ENCODE peak calls at places on chromosomes 13 and 19, in seven cellular contexts. K, X, B, Z, Q, U and D are unnamed samples.

GRCh38 chr13:100465558-100465957 is 123.0 kb downstream of the GGACT start:
- DNase-seq in B (no peak), U (no peak), X (no peak), Q (no peak), K (no peak), Z (no peak), D (no peak)

GRCh38 chr19:51735759-51736449 is 12.1 kb upstream of the HAS1 start:
- DNase-seq in B (peak; percentile 68), X (peak; percentile 26), Q (peak; percentile 3), K (peak; percentile 50), U (peak; percentile 83), Z (peak; percentile 98), D (no peak)

GRCh38 chr19:4878491-4878968 is 11.1 kb upstream of the PLIN3 start:
- DNase-seq in X (no peak), Q (no peak), U (no peak), K (no peak), Z (no peak), B (no peak), D (no peak)

GRCh38 chr19:38114651-38115050 is 109.4 kb downstream of the DPF1 start:
- DNase-seq in Q (no peak), U (no peak), B (no peak), X (no peak), K (no peak), Z (no peak), D (no peak)

GRCh38 chr13:43061496-43062280 is 38.3 kb downstream of the DNAJC15 start:
- DNase-seq in Z (no peak), X (no peak), B (no peak), U (no peak), K (no peak), Q (no peak), D (no peak)

GRCh38 chr13:23620211-23620610 is 50.0 kb downstream of the TNFRSF19 start:
- DNase-seq in B (no peak), X (no peak), K (no peak), Q (no peak), U (no peak), Z (no peak), D (no peak)

GRCh38 chr13:45276887-45277286 is 64.1 kb downstream of the TPT1 start:
- DNase-seq in B (no peak), Q (no peak), K (no peak), X (no peak), Z (no peak), U (no peak), D (no peak)

GRCh38 chr19:2253106-2254051 is 2.8 kb downstream of the JSRP1 start:
- DNase-seq in K (no peak), U (no peak), X (no peak), Z (no peak), B (no peak), Q (no peak), D (no peak)

GRCh38 chr19:58585442-58586130 is 12.5 kb upstream of the MZF1 start:
- DNase-seq in Z (no peak), U (no peak), K (no peak), X (no peak), Q (peak; percentile 28), B (no peak), D (no peak)

GRCh38 chr13:112447306-112447705 is 71.2 kb downstream of the SPACA7 start:
- DNase-seq in B (no peak), U (no peak), X (no peak), Q (no peak), K (peak; percentile 10), Z (no peak), D (no peak)

GRCh38 chr13:107799001-107799400 is 416.3 kb downstream of the LIG4 start:
- DNase-seq in Q (peak; percentile 41), Z (no peak), K (no peak), B (peak; percentile 8), X (no peak), U (no peak), D (no peak)

GRCh38 chr13:26474286-26474685 is 83.2 kb upstream of the WASF3 start:
- DNase-seq in B (no peak), Q (no peak), U (no peak), K (no peak), Z (no peak), X (no peak), D (no peak)

GRCh38 chr19:51904331-51905165 is at the start of gene ZNF649:
- DNase-seq in K (peak; percentile 81), B (peak; percentile 82), X (peak; percentile 85), U (peak; percentile 84), Q (peak; percentile 84), Z (peak; percentile 83), D (peak; percentile 86)

GRCh38 chr19:10535613-10536012 is 8.1 kb upstream of the ATG4D start:
- DNase-seq in X (no peak), B (no peak), K (no peak), U (no peak), Q (peak; percentile 36), Z (no peak), D (no peak)

GRCh38 chr13:64289702-64290101 is 2874.1 kb upstream of the PCDH20 start:
- DNase-seq in Q (no peak), U (no peak), Z (no peak), X (no peak), B (no peak), K (no peak), D (no peak)

GRCh38 chr19:41705393-41706174 is 2.8 kb upstream of the CEACAM5 start:
- DNase-seq in K (no peak), B (no peak), X (peak; percentile 42), Q (no peak), U (no peak), Z (peak; percentile 4), D (no peak)

GRCh38 chr19:35123573-35123972 is 8.0 kb downstream of the FXYD3 start:
- DNase-seq in Z (no peak), B (no peak), K (peak; percentile 90), X (peak; percentile 81), Q (no peak), U (peak; percentile 85), D (no peak)

GRCh38 chr13:97975851-97976550 is 22.5 kb downstream of the IPO5 start:
- DNase-seq in Q (peak; percentile 79), Z (peak; percentile 75), X (peak; percentile 93), U (peak; percentile 94), B (peak; percentile 68), K (peak; percentile 94), D (peak; percentile 92)

DNA sequence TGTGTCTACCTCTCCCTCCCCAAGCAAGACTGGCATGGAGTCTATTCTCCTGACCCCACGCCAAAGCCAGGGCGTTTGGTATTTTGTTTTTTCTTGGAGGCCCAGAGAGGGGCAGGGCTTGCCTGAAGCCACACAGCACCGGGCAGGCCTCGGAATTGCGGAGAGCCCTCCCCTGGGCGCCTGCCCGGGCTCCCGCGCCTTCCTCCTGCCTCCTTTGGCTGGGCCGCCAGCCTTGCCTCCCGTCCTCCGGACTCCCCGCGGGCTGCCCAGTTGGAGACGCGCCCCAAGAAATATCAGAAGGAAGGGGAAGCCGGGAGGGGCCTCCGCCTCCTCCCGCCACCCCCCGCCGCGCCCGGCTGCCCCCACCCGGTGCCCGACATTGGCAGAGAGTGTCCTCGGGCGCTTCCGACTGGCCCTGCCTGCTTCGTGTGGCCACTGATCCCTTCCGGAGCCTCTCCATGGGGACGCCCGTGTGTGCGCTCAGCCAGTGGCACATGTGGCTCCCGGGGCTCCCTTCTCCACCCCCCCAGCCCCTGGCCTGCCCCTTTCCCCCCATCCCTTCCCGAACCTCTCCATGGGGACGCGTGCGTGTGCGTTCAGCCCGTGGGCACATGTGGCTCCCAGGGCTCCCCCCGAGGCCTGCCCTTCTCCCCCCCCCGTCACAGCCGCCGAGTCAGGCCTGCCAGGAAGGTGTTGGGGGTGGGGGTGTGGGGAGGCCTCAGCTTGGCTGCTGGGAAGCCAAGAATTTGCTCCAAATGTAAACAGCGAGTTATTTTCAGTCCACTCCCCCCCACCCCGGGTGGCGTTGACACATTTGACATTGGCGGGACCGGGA is 37.3 kb downstream of the NFIC start:
- DNase-seq in U (peak; percentile 99), B (peak; percentile 98), Q (peak; percentile 97), Z (peak; percentile 96), X (peak; percentile 97), K (peak; percentile 91), D (no peak)
- H3K4me3 ChIP-seq in U (peak overlapping the region; percentile 49), B (peak overlapping the region; percentile 45), Q (no peak overlapping the region), Z (no peak overlapping the region), X (no peak overlapping the region), K (peak overlapping the region; percentile 36), D (no peak overlapping the region)

GRCh38 chr19:29671393-29672076 is 6.3 kb downstream of the PLEKHF1 start:
- DNase-seq in U (peak; percentile 72), K (peak; percentile 60), Q (no peak), X (peak; percentile 50), Z (peak; percentile 66), B (peak; percentile 65), D (peak; percentile 84)
- TF ChIP-seq CTCF in U (no peak), K (no peak), Q (no peak), X (no peak), Z (peak; percentile 24), B (peak; percentile 42), D (peak; percentile 66)

GRCh38 chr19:55258828-55259539 is at the start of gene PPP6R1:
- DNase-seq in Q (peak; percentile 100), Z (peak; percentile 100), B (peak; percentile 100), U (peak; percentile 99), X (peak; percentile 99), K (peak; percentile 98), D (peak; percentile 99)

GRCh38 chr19:55256562-55257460 is 2.0 kb downstream of the PPP6R1 start:
- DNase-seq in Z (peak; percentile 36), K (no peak), B (peak; percentile 10), U (no peak), Q (no peak), X (no peak), D (no peak)

GRCh38 chr19:55257461-55258411 is 1.1 kb downstream of the PPP6R1 start:
- DNase-seq in Z (peak; percentile 43), X (no peak), K (no peak), Q (peak; percentile 32), U (no peak), B (peak; percentile 4), D (no peak)

GRCh38 chr19:55259540-55260210 is 858 bp upstream of the PPP6R1 start:
- DNase-seq in U (peak; percentile 76), Q (no peak), X (no peak), B (no peak), K (no peak), Z (no peak), D (no peak)

GRCh38 chr19:55258476-55258827 is 365 bp downstream of the PPP6R1 start:
- DNase-seq in K (no peak), U (no peak), Q (no peak), Z (no peak), B (no peak), X (peak; percentile 25), D (no peak)
- H3K4me3 ChIP-seq in K (peak overlapping the region; percentile 98), U (peak overlapping the region; percentile 98), Q (peak overlapping the region; percentile 68), Z (peak overlapping the region; percentile 79), B (peak overlapping the region; percentile 85), X (peak overlapping the region; percentile 65), D (peak overlapping the region; percentile 86)

GRCh38 chr19:16659464-16659831 is 496 bp downstream of the SMIM7 start:
- DNase-seq in X (no peak), Z (no peak), U (no peak), K (peak; percentile 26), Q (no peak), B (no peak), D (no peak)

GRCh38 chr19:16660763-16661479 is at the start of gene TMEM38A:
- DNase-seq in X (peak; percentile 50), U (peak; percentile 71), K (peak; percentile 72), Z (no peak), Q (no peak), B (no peak), D (peak; percentile 65)

GRCh38 chr19:16661480-16662034 is 618 bp downstream of the TMEM38A start:
- DNase-seq in U (peak; percentile 76), Q (no peak), Z (no peak), K (peak; percentile 33), B (no peak), X (peak; percentile 32), D (peak; percentile 71)

GRCh38 chr19:16657384-16657783 is 2.6 kb downstream of the SMIM7 start:
- DNase-seq in Q (no peak), K (no peak), U (no peak), B (no peak), X (no peak), Z (no peak), D (no peak)

GRCh38 chr19:16659832-16660708 is at the start of gene SMIM7:
- DNase-seq in U (peak; percentile 99), Z (peak; percentile 98), X (peak; percentile 99), B (peak; percentile 98), Q (peak; percentile 98), K (peak; percentile 99), D (peak; percentile 97)
- TF ChIP-seq CTCF in U (no peak), Z (no peak), X (no peak), B (no peak), Q (peak; percentile 30), K (no peak), D (peak; percentile 38)